ENCODE peak calls at places on chromosome 7, in seven cellular contexts. One of them, this sample, is unnamed. For H3K9me3, the result is how much of the 10 kb centered on the place peaks cover.

GRCh38 chr7:104793066-104793465 is 220.9 kb upstream of the KMT2E start:
- DNase-seq in fibroblast of lung: no peak
- DNase-seq in IMR-90: no peak
- DNase-seq in GM23248: no peak
- DNase-seq in mammary epithelial cell: peak
- DNase-seq in MM.1S: no peak
- DNase-seq in astrocyte: no peak
- DNase-seq in this sample: no peak

GRCh38 chr7:45347804-45348203 is 190.2 kb downstream of the RAMP3 start:
- DNase-seq in fibroblast of lung: peak
- DNase-seq in IMR-90: peak
- DNase-seq in GM23248: peak
- DNase-seq in mammary epithelial cell: peak
- DNase-seq in MM.1S: no peak
- DNase-seq in astrocyte: peak
- DNase-seq in this sample: no peak

GRCh38 chr7:36604801-36605200 is 119.5 kb downstream of the AOAH start:
- DNase-seq in fibroblast of lung: peak
- DNase-seq in IMR-90: no peak
- DNase-seq in GM23248: no peak
- DNase-seq in mammary epithelial cell: peak
- DNase-seq in MM.1S: no peak
- DNase-seq in astrocyte: peak
- DNase-seq in this sample: no peak

GRCh38 chr7:108057951-108058391 is 55.0 kb upstream of the LAMB1 start:
- DNase-seq in fibroblast of lung: no peak
- DNase-seq in IMR-90: no peak
- DNase-seq in GM23248: no peak
- DNase-seq in mammary epithelial cell: no peak
- DNase-seq in MM.1S: no peak
- DNase-seq in astrocyte: no peak
- DNase-seq in this sample: no peak

GRCh38 chr7:46450871-46451270 is 529.8 kb upstream of the IGFBP3 start:
- DNase-seq in fibroblast of lung: peak
- DNase-seq in IMR-90: peak
- DNase-seq in GM23248: peak
- DNase-seq in mammary epithelial cell: no peak
- DNase-seq in MM.1S: no peak
- DNase-seq in astrocyte: peak
- DNase-seq in this sample: peak

GRCh38 chr7:117308891-117309290 is 14.0 kb downstream of the WNT2 start:
- DNase-seq in fibroblast of lung: peak
- DNase-seq in IMR-90: no peak
- DNase-seq in GM23248: no peak
- DNase-seq in mammary epithelial cell: no peak
- DNase-seq in MM.1S: no peak
- DNase-seq in astrocyte: peak
- DNase-seq in this sample: no peak

GRCh38 chr7:41385996-41386395 is 316.9 kb downstream of the INHBA start:
- DNase-seq in fibroblast of lung: peak
- DNase-seq in IMR-90: peak
- DNase-seq in GM23248: no peak
- DNase-seq in mammary epithelial cell: peak
- DNase-seq in MM.1S: no peak
- DNase-seq in astrocyte: peak
- DNase-seq in this sample: no peak

GRCh38 chr7:140214075-140214684 is 37.4 kb upstream of the KDM7A start:
- DNase-seq in fibroblast of lung: peak
- DNase-seq in IMR-90: peak
- DNase-seq in GM23248: peak
- DNase-seq in mammary epithelial cell: peak
- DNase-seq in MM.1S: peak
- DNase-seq in astrocyte: peak
- DNase-seq in this sample: no peak

GRCh38 chr7:150924256-150924851 is 53.8 kb downstream of the KCNH2 start:
- DNase-seq in fibroblast of lung: no peak
- DNase-seq in IMR-90: no peak
- DNase-seq in GM23248: no peak
- DNase-seq in mammary epithelial cell: no peak
- DNase-seq in MM.1S: no peak
- DNase-seq in astrocyte: no peak
- DNase-seq in this sample: no peak

GRCh38 chr7:134546903-134547737 is 1.8 kb upstream of the AKR1B15 start:
- DNase-seq in fibroblast of lung: no peak
- DNase-seq in IMR-90: peak
- DNase-seq in GM23248: no peak
- DNase-seq in mammary epithelial cell: peak
- DNase-seq in MM.1S: peak
- DNase-seq in astrocyte: no peak
- DNase-seq in this sample: peak

GRCh38 chr7:108419961-108420360 is 36.3 kb downstream of the NRCAM start:
- DNase-seq in fibroblast of lung: peak
- DNase-seq in IMR-90: no peak
- DNase-seq in GM23248: no peak
- DNase-seq in mammary epithelial cell: no peak
- DNase-seq in MM.1S: no peak
- DNase-seq in astrocyte: peak
- DNase-seq in this sample: no peak

GRCh38 chr7:116736927-116737715 is 65.1 kb downstream of the MET start:
- DNase-seq in fibroblast of lung: peak
- DNase-seq in IMR-90: peak
- DNase-seq in GM23248: peak
- DNase-seq in mammary epithelial cell: no peak
- DNase-seq in MM.1S: peak
- DNase-seq in astrocyte: peak
- DNase-seq in this sample: peak

GRCh38 chr7:2982831-2983230 is 60.8 kb downstream of the CARD11 start:
- DNase-seq in fibroblast of lung: no peak
- DNase-seq in IMR-90: no peak
- DNase-seq in GM23248: no peak
- DNase-seq in mammary epithelial cell: no peak
- DNase-seq in MM.1S: no peak
- DNase-seq in astrocyte: no peak
- DNase-seq in this sample: no peak

GRCh38 chr7:140604760-140605159 is 35.9 kb downstream of the DENND2A start:
- DNase-seq in fibroblast of lung: peak
- DNase-seq in IMR-90: peak
- DNase-seq in GM23248: peak
- DNase-seq in mammary epithelial cell: peak
- DNase-seq in MM.1S: no peak
- DNase-seq in astrocyte: peak
- DNase-seq in this sample: no peak

GRCh38 chr7:50264908-50265307 is 39.6 kb upstream of the IKZF1 start:
- DNase-seq in fibroblast of lung: no peak
- DNase-seq in IMR-90: no peak
- DNase-seq in GM23248: no peak
- DNase-seq in mammary epithelial cell: peak
- DNase-seq in MM.1S: no peak
- DNase-seq in astrocyte: no peak
- DNase-seq in this sample: no peak

GRCh38 chr7:123208793-123209192 is 9.0 kb upstream of the SLC13A1 start:
- DNase-seq in fibroblast of lung: no peak
- DNase-seq in IMR-90: no peak
- DNase-seq in GM23248: no peak
- DNase-seq in mammary epithelial cell: no peak
- DNase-seq in MM.1S: peak
- DNase-seq in astrocyte: no peak
- DNase-seq in this sample: no peak

GRCh38 chr7:22896917-22897316 is 74.3 kb upstream of the TOMM7 start:
- DNase-seq in fibroblast of lung: no peak
- DNase-seq in IMR-90: no peak
- DNase-seq in GM23248: no peak
- DNase-seq in mammary epithelial cell: no peak
- DNase-seq in MM.1S: no peak
- DNase-seq in astrocyte: no peak
- DNase-seq in this sample: no peak

GRCh38 chr7:128883622-128884549 is 21.2 kb downstream of the ATP6V1F start:
- DNase-seq in fibroblast of lung: peak
- DNase-seq in IMR-90: peak
- DNase-seq in GM23248: peak
- DNase-seq in mammary epithelial cell: peak
- DNase-seq in MM.1S: peak
- DNase-seq in astrocyte: no peak
- DNase-seq in this sample: peak

GRCh38 chr7:158192956-158193355 is 394.7 kb downstream of the PTPRN2 start:
- DNase-seq in fibroblast of lung: no peak
- DNase-seq in IMR-90: no peak
- DNase-seq in GM23248: no peak
- DNase-seq in mammary epithelial cell: no peak
- DNase-seq in MM.1S: no peak
- DNase-seq in astrocyte: no peak
- DNase-seq in this sample: peak
- H3K9me3 ChIP-seq in fibroblast of lung: under half
- H3K9me3 ChIP-seq in IMR-90: half or more
- H3K9me3 ChIP-seq in GM23248: under half
- H3K9me3 ChIP-seq in mammary epithelial cell: under half
- H3K9me3 ChIP-seq in MM.1S: under half
- H3K9me3 ChIP-seq in astrocyte: under half
- H3K9me3 ChIP-seq in this sample: under half

DNA sequence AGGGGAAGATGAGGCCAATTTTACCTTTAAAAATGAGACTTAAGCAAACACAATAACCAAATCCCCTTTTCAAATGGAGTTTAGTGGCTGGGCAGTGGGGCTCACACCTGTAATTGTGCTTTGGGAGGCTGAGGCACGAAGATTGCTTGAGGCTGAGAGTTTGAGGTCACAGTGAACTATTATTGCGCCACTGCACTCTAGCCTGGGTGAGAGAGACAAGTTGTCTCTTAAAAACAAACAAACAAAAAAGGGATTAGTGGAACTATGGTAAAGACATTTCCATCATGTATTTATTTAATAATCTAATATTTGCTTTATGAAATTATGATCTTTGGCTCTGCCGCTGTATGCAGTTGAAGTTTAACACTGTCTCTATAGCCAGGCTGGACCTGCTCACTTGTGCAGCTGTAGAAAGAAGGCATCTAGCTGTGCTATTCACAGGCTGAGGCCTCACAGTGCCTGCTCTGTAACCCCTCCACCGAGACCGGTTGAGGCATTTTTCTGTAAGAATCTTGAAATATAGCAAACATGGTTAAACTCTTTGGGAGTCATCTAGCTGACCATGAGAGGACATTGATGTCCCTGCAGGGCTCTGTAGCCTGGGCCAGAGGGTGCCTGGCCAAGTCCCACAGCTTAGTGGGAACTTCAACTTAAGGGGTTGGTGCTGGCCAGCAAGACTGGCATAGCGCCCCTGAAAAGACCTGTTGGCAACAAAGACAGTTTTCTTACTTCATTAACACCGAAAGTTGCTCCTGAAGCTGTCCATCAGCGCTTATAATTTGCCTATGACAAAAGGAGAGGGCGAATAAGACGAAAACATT is 131.8 kb downstream of the BMPER start:
- DNase-seq in fibroblast of lung: no peak
- DNase-seq in IMR-90: no peak
- DNase-seq in GM23248: no peak
- DNase-seq in mammary epithelial cell: no peak
- DNase-seq in MM.1S: no peak
- DNase-seq in astrocyte: no peak
- DNase-seq in this sample: peak
- H3K4me2 ChIP-seq in fibroblast of lung: no peak
- H3K4me2 ChIP-seq in IMR-90: no peak
- H3K4me2 ChIP-seq in GM23248: no peak
- H3K4me2 ChIP-seq in mammary epithelial cell: no peak
- H3K4me2 ChIP-seq in MM.1S: no peak
- H3K4me2 ChIP-seq in astrocyte: no peak
- H3K4me2 ChIP-seq in this sample: no peak

GRCh38 chr7:71506822-71507221 is 374.9 kb downstream of the GALNT17 start:
- DNase-seq in fibroblast of lung: no peak
- DNase-seq in IMR-90: no peak
- DNase-seq in GM23248: no peak
- DNase-seq in mammary epithelial cell: no peak
- DNase-seq in MM.1S: no peak
- DNase-seq in astrocyte: no peak
- DNase-seq in this sample: no peak

GRCh38 chr7:71509381-71509780 is 377.4 kb downstream of the GALNT17 start:
- DNase-seq in fibroblast of lung: no peak
- DNase-seq in IMR-90: no peak
- DNase-seq in GM23248: no peak
- DNase-seq in mammary epithelial cell: no peak
- DNase-seq in MM.1S: no peak
- DNase-seq in astrocyte: no peak
- DNase-seq in this sample: no peak

GRCh38 chr7:71507665-71508064 is 375.7 kb downstream of the GALNT17 start:
- DNase-seq in fibroblast of lung: no peak
- DNase-seq in IMR-90: no peak
- DNase-seq in GM23248: no peak
- DNase-seq in mammary epithelial cell: no peak
- DNase-seq in MM.1S: no peak
- DNase-seq in astrocyte: no peak
- DNase-seq in this sample: no peak

DNA sequence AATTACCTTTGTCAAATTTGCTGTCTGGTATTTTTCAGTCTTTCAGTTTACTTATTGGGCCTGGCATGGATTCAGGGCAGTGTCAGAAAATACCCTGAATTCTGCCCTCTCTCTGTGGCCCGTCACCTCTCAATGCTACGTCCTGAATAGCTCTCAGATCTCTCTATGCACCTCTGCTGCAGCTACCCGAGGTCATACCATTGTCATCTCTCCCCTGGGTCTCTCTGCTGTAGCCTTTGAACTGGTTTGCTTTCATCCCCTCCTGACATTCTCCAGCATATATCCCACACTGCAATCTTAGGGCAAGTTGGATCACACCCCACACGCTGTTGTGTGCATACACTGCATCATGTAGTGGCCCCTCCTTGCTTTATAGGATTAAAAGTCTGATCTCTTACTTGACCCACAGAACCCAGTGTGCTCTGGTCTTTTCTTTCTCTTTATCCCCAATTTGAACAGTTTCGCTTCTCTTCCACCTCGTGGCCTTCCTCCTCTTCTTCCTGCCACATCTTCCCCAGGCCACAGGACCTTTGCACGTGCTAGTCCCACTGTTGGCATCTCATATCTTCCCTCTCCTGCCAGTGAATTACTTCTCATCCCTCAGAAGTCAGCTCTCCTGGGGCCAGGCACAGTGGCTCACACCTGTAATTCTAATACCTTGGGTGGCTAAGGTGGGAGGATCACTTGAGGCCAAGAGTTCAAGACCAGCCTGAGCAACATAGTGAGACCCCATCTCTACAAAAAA is 372.9 kb downstream of the GALNT17 start:
- DNase-seq in fibroblast of lung: no peak
- DNase-seq in IMR-90: no peak
- DNase-seq in GM23248: no peak
- DNase-seq in mammary epithelial cell: no peak
- DNase-seq in MM.1S: no peak
- DNase-seq in astrocyte: no peak
- DNase-seq in this sample: no peak
- H3K9me3 ChIP-seq in fibroblast of lung: under half
- H3K9me3 ChIP-seq in IMR-90: under half
- H3K9me3 ChIP-seq in GM23248: under half
- H3K9me3 ChIP-seq in mammary epithelial cell: under half
- H3K9me3 ChIP-seq in MM.1S: under half
- H3K9me3 ChIP-seq in astrocyte: under half
- H3K9me3 ChIP-seq in this sample: under half

DNA sequence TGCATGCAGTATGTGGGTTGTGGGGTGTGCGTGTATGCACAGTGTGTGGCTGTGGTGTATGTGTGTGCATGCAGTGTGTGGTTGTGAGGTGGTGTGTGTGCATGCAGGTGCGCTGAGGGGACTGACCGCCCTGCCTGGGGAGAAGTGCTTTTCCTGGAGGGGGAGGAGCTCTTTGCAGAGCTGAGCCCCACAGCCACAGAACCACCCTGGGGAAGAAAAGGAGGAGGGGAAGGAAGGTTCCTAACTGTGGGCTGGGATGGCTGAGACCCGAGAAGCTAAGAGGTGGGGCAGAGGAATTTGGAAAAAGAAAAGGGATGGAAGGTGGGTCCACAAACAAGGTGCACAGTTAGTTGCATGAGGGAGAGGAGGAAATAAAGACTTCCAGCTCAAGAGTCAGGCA is at the start of gene TRPV5:
- DNase-seq in fibroblast of lung: no peak
- DNase-seq in IMR-90: no peak
- DNase-seq in GM23248: no peak
- DNase-seq in mammary epithelial cell: no peak
- DNase-seq in MM.1S: no peak
- DNase-seq in astrocyte: no peak
- DNase-seq in this sample: no peak
- H3K4me2 ChIP-seq in fibroblast of lung: no peak
- H3K4me2 ChIP-seq in IMR-90: no peak
- H3K4me2 ChIP-seq in GM23248: no peak
- H3K4me2 ChIP-seq in mammary epithelial cell: no peak
- H3K4me2 ChIP-seq in MM.1S: no peak
- H3K4me2 ChIP-seq in astrocyte: no peak
- H3K4me2 ChIP-seq in this sample: no peak